ENCODE peak calls at places on chromosomes 4 and X, in four cellular contexts. K, Y, U and T are unnamed samples.

GRCh38 chr4:102825261-102826071 is 1.9 kb downstream of the UBE2D3 start:
- DNase-seq in K (peak), Y (peak), U (no peak), T (no peak)

GRCh38 chr4:70601422-70602039 is 9.5 kb downstream of the AMBN start:
- DNase-seq in K (peak), Y (peak), U (peak), T (peak)

GRCh38 chr4:173464486-173464885 is 65.5 kb downstream of the HAND2 start:
- DNase-seq in K (no peak), Y (no peak), U (no peak), T (no peak)

GRCh38 chr4:707929-708630 is 2.4 kb downstream of the PCGF3 start:
- DNase-seq in K (no peak), Y (no peak), U (no peak), T (no peak)

GRCh38 chr4:70709551-70710080 is 12.1 kb upstream of the RUFY3 start:
- DNase-seq in K (peak), Y (no peak), U (no peak), T (no peak)

GRCh38 chr4:39021631-39022030 is 10.6 kb downstream of the TMEM156 start:
- DNase-seq in K (no peak), Y (no peak), U (no peak), T (no peak)

GRCh38 chrX:42485621-42486020 is 292.3 kb downstream of the PPP1R2C start:
- DNase-seq in K (no peak), Y (no peak), U (no peak), T (no peak)

GRCh38 chrX:84729809-84730208 is 227.6 kb upstream of the HDX start:
- DNase-seq in K (peak), Y (peak), U (peak), T (peak)

GRCh38 chr4:113468165-113469022 is 293.1 kb downstream of the CAMK2D start:
- DNase-seq in K (peak), Y (no peak), U (no peak), T (peak)

GRCh38 chr4:1099684-1100335 is 13.6 kb downstream of the RNF212 start:
- DNase-seq in K (no peak), Y (no peak), U (no peak), T (no peak)

GRCh38 chr4:147430111-147430510 is 50.8 kb upstream of the EDNRA start:
- DNase-seq in K (no peak), Y (no peak), U (no peak), T (no peak)

GRCh38 chrX:23732704-23733103 is 10.4 kb downstream of the ACOT9 start:
- DNase-seq in K (no peak), Y (no peak), U (peak), T (no peak)

GRCh38 chr4:38322709-38323108 is 341.3 kb upstream of the KLF3 start:
- DNase-seq in K (no peak), Y (peak), U (no peak), T (no peak)

GRCh38 chr4:92969650-92970370 is 666.0 kb downstream of the GRID2 start:
- DNase-seq in K (peak), Y (no peak), U (no peak), T (no peak)

GRCh38 chr4:86441175-86441960 is 81.5 kb upstream of the MAPK10 start:
- DNase-seq in K (no peak), Y (no peak), U (peak), T (no peak)

GRCh38 chr4:88097301-88097700 is 61.1 kb downstream of the ABCG2 start:
- DNase-seq in K (no peak), Y (no peak), U (no peak), T (no peak)

GRCh38 chrX:19678941-19679340 is 163.6 kb upstream of the MAP3K15 start:
- DNase-seq in K (no peak), Y (no peak), U (peak), T (no peak)

GRCh38 chrX:15973299-15973698 is 118.7 kb upstream of the AP1S2 start:
- DNase-seq in K (peak), Y (peak), U (peak), T (peak)

GRCh38 chrX:52363247-52363883 is 5.5 kb upstream of the XAGE2 start:
- DNase-seq in K (no peak), Y (peak), U (no peak), T (no peak)

GRCh38 chr4:37243722-37244582 is 591 bp upstream of the NWD2 start:
- DNase-seq in K (peak), Y (no peak), U (no peak), T (peak)

GRCh38 chr4:185933078-185933581 is 121.1 kb upstream of the SORBS2 start:
- DNase-seq in K (no peak), Y (no peak), U (no peak), T (no peak)

GRCh38 chr4:185874516-185875230 is 62.7 kb upstream of the SORBS2 start:
- DNase-seq in K (no peak), Y (no peak), U (no peak), T (no peak)

DNA sequence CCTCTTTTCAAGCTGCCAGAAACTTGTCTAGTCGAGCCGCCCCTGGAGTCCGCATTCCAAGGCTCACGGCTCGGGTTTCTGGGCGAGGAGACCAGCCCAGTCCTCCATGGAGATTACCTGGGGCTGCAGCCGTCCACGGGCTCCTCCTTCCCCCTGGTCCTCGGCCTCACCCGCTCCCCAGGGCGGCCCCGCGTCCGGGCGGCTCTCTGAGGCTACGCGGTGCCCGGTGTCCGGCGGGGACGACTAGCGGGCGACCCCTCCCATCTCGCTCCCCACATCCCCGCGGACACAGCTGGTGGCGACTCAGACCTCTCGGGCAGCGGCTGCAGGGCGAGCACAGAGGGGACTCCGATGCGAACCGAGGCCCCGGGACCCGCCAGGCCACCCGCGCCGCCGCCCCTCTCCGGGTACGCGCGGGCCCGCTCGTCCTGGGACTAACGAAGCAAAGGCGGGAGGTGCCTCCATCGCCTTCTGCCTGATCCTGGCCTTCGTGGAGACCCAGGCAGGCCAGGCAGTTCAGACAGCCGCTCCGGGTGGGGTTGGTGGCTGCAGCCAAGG is 159.4 kb downstream of the TRAM1L1 start:
- DNase-seq in K (no peak), Y (no peak), U (no peak), T (peak)
- TF ChIP-seq NR2C2 in K (no peak), Y (no peak), U (no peak), T (no peak)

DNA sequence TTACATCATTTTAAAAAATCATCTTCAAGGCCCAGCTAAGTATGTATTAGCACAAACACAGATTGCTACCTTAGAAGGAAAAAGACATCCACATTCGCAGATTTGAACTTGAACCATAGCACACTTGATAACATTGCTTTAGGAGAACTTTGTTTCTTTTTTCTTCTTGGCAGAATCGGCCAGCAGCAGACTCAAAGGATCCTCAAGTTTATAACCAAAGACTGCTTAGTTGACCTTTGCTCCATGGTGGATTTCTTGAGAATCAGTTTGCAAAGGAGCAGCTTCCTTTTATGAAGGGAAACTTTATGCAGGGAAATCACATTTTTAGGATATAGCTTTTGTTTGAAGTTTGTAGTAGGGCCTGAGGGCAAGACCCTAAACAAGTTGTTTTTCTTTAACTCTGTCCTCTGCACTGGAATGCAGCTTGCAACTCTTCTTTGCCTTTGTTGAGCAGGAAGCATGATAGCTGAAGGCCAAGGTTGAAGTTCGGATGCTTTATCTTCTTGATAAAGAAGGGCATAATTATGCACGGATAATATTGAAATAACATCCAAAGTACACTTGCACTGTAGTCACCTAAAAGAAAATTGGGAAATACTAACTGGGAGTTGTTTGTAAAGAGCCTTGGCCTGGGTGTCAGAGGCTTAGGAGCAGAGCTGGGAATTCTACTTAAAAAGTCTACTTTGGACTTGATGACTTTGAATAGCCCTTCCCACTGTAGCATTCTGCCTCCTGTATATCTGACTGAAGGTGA is 78.4 kb downstream of the CDS1 start:
- DNase-seq in K (peak), Y (no peak), U (no peak), T (no peak)
- TF ChIP-seq NR2C2 in K (no peak), Y (no peak), U (no peak), T (no peak)

GRCh38 chr4:124206779-124207605 is 505.5 kb downstream of the ANKRD50 start:
- DNase-seq in K (no peak), Y (no peak), U (no peak), T (no peak)
- TF ChIP-seq NR2C2 in K (no peak), Y (no peak), U (no peak), T (no peak)

DNA sequence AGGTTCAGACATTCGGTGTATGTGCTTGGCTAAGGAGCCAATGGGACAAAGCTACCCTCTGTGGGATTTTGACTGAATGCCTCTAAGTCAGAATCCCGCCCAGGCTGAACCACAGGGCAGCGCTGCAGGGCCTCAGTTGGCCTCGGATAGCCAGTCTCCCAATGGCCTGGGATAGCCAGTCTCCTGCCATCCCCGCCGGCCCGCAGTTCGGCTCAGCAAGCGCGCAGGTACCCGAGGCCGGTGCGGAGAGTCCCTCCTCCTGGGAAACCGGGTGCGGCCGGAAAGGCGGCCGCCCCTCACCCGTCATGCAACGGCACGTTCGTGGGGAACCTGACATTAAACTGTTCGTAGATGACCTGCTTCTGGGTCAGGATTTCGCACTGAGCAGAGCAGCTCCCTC is 16.1 kb downstream of the PPEF2 start:
- DNase-seq in K (no peak), Y (no peak), U (no peak), T (peak)
- TF ChIP-seq NR2C2 in K (no peak), Y (no peak), U (no peak), T (no peak)

DNA sequence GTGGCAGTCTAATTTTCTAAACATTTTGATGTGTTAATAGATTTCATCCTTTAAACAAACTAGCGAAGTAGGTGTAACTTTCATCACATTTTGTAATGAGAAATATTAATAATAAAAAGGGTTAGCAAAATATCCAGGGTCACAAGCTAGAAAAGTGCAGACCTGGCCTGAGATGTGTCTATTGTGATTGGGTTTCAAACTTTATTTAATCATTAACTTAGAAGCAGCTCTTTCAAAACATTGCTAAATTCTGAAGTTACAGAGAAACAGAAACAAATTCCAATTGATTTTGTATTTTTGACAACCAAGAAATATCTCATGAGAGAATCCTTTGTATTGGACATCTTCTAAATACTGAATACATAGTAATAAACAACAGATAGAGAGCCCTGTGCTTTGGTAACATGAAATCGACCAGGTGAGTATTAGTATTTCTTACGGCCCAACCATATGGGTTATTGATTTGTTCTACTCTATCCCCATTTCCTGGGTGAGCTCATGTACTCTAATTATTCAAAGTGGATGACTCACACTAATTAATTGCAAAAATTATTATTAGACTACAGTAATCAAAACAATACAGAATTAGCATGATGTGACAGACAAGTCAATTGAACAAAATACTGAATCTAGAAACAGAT is 1093.8 kb upstream of the AGA start:
- DNase-seq in K (no peak), Y (no peak), U (no peak), T (no peak)
- TF ChIP-seq NR2C2 in K (no peak), Y (no peak), U (no peak), T (no peak)

DNA sequence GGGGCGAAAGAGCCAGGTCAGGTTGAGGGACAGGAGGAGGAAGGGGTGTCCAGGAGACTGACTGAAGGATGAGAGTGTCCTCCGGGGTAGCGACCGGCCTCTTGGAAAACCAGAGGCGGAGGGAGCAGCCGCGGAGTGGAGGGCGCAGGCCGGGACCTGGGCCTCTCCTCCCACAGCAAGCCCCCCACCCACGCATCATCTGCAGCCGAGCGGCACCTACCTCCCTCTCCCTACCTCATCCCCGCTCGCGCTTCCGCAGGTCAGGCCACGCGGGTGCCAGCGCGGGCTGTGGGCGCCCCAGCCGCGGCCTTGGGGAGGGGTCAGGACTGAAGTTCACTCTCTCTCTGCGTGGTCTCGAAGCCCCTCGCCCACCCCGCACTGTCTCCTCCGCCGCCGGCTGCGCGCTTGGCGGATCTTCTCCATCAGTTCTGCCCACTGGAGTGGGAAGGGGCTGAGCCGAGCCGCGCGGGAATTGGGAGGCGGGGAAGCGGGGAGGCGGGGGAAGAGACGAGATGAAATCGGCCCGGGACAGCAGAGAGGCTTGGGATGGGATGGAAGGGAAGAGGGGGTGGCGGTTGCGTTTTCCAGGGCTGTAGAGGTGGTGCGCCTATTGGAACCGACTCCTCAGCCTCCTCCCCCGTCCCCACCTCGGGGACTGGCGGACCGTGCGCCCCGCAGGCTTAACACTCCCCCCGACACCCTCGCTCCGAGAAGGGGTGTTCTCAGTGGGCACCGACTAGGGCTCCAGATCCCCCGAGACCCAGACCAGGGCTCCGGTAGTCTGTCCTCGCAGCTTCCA is 1.8 kb downstream of the NLGN4X start:
- DNase-seq in K (no peak), Y (no peak), U (no peak), T (peak)
- TF ChIP-seq NR2C2 in K (no peak), Y (no peak), U (no peak), T (no peak)

GRCh38 chr4:128560754-128561495 is 248.6 kb upstream of the JADE1 start:
- DNase-seq in K (peak), Y (no peak), U (no peak), T (no peak)
- TF ChIP-seq NR2C2 in K (no peak), Y (no peak), U (no peak), T (no peak)

DNA sequence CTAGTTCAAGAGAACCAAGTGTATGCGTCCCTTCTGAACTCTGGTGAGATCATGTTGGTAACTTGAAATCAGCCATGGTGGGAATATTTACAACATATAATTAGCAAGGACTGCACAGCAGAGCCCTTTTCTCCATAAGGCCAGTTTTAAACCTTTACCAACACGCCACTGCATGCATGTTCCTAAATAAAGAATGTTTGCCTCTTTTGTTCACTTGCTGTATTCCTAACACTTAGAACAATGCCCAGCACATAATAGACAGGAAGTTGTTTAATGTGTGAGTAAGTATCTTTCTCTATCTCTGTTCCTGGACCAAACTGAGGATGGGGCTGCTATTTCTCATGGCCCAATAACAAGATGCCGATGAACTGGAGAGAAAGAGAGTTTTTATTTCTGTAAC is 51.2 kb upstream of the IL21 start:
- DNase-seq in K (no peak), Y (no peak), U (no peak), T (no peak)
- TF ChIP-seq NR2C2 in K (no peak), Y (no peak), U (no peak), T (no peak)

GRCh38 chrX:39811391-39811790 is 286.4 kb downstream of the BCOR start:
- DNase-seq in K (no peak), Y (no peak), U (no peak), T (no peak)

GRCh38 chrX:39814391-39814790 is 283.4 kb downstream of the BCOR start:
- DNase-seq in K (no peak), Y (peak), U (no peak), T (no peak)

GRCh38 chrX:39810901-39811300 is 286.9 kb downstream of the BCOR start:
- DNase-seq in K (no peak), Y (no peak), U (no peak), T (no peak)

GRCh38 chrX:39815621-39816020 is 282.1 kb downstream of the BCOR start:
- DNase-seq in K (no peak), Y (peak), U (no peak), T (no peak)

DNA sequence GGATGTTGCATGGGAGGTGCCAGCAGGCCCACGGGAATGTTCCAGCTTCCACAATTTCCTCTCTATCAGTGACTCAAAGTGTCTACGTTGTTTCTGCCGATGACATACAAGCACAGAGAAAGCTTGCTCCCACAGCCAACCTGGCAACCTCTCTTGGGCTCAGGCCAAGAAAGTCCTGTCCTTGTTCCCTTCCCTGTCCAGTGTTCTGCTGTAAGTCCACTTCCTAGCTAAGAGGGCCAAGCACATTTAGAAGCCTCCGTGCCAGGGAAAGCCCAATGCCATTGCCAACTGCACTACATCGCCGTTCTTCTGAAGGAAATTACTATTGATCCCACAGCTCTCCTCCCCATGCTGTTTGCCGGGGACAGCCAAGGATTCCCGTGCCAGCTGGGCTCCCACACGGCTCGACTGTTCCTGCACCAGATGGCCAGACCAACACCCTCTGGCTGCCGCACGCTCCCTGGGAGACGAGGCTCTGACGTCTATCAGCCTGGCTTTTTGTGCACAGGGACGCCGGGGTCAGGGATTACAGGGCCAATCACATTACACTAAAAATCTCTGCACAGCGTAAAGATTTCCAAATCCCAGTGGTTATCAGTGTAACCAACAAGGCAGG is 284.0 kb downstream of the BCOR start:
- DNase-seq in K (no peak), Y (no peak), U (no peak), T (no peak)
- TF ChIP-seq NR2C2 in K (no peak), Y (no peak), U (no peak), T (no peak)